ENCODE peak calls at places on chromosomes 5 and 9, in four cellular contexts. V, A, E and Z are unnamed samples.

GRCh38 chr9:137374131-137374845 is 48.7 kb downstream of the EXD3 start:
- DNase-seq in V (no peak), A (no peak), E (peak; percentile 10), Z (no peak)

GRCh38 chr9:2729721-2730120 is 12.4 kb downstream of the KCNV2 start:
- DNase-seq in V (no peak), A (no peak), E (no peak), Z (no peak)

GRCh38 chr9:136206602-136207333 is 1.8 kb upstream of the LHX3 start:
- DNase-seq in V (no peak), A (no peak), E (no peak), Z (no peak)

GRCh38 chr9:136017813-136018190 is 56.6 kb upstream of the UBAC1 start:
- DNase-seq in V (no peak), A (no peak), E (peak; percentile 12), Z (no peak)

GRCh38 chr5:125453011-125453410 is 706.6 kb upstream of the ZNF608 start:
- DNase-seq in V (no peak), A (no peak), E (no peak), Z (no peak)

GRCh38 chr5:180382926-180383325 is 29.8 kb upstream of the GFPT2 start:
- DNase-seq in V (no peak), A (no peak), E (no peak), Z (no peak)

GRCh38 chr5:43985411-43985810 is 382.4 kb downstream of the NNT start:
- DNase-seq in V (no peak), A (no peak), E (no peak), Z (no peak)

GRCh38 chr9:90658181-90658580 is 15.6 kb upstream of the DIRAS2 start:
- DNase-seq in V (no peak), A (no peak), E (no peak), Z (no peak)

GRCh38 chr9:21964925-21965385 is 29.2 kb downstream of the CDKN2A start:
- DNase-seq in V (no peak), A (no peak), E (peak; percentile 67), Z (no peak)

GRCh38 chr5:61805101-61805500 is 473.0 kb downstream of the ZSWIM6 start:
- DNase-seq in V (no peak), A (no peak), E (no peak), Z (peak; percentile 5)

GRCh38 chr5:176737001-176737745 is 73.2 kb upstream of the UNC5A start:
- DNase-seq in V (no peak), A (no peak), E (no peak), Z (no peak)

GRCh38 chr5:53616939-53617549 is 56.6 kb downstream of the NDUFS4 start:
- DNase-seq in V (no peak), A (no peak), E (no peak), Z (peak; percentile 29)

GRCh38 chr5:174589599-174589998 is 134.8 kb upstream of the MSX2 start:
- DNase-seq in V (no peak), A (no peak), E (no peak), Z (no peak)

GRCh38 chr9:93261735-93262523 is 78.0 kb downstream of the WNK2 start:
- DNase-seq in V (no peak), A (peak; percentile 36), E (no peak), Z (no peak)

GRCh38 chr5:139651863-139652787 is 4.0 kb downstream of the CXXC5 start:
- DNase-seq in V (peak; percentile 81), A (peak; percentile 87), E (peak; percentile 84), Z (peak; percentile 67)

GRCh38 chr5:135048286-135048685 is 14.3 kb upstream of the PITX1 start:
- DNase-seq in V (no peak), A (no peak), E (no peak), Z (no peak)

GRCh38 chr9:123356851-123357747 is 1.1 kb downstream of the CRB2 start:
- DNase-seq in V (no peak), A (no peak), E (no peak), Z (no peak)
- H3K4me3 ChIP-seq in V (no peak overlapping the region), A (no peak overlapping the region), E (no peak overlapping the region), Z (peak overlapping the region; percentile 34)

DNA sequence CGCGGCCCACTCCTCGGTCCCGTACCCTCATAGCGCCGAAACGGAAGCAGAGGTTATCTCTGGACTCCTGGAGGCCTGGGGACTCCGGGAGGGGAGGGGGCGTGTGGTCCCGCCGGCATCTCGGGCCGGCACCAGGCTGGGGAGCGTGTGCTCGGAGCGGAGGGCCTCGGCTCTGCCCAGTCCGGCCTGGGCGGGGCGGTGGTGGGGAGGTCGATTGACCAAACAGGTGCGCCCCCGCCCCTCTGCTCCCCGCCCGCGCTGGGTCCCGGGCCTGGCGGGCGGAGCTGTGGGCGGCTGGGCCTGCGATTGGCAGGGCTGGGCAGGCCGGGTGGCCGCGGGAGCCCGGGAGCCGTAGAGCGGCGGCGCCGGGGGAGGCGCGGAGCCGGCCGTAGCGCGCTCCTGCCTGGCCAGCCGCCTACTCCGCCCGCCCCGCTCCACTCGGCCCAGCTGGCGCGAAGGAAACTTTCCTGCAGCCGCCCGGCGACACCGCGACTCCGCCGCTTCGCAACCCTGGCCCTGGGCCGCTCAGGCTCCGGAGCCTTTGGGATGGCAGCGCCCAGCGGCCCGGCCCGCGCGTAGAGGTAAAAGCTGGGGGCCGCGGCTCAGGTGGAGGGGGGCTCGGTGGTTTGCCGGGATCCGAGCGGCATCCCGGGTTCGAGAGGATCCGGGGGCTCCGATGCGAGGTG is 52.1 kb upstream of the DAB2IP start:
- DNase-seq in V (peak; percentile 78), A (no peak), E (peak; percentile 76), Z (peak; percentile 40)
- H3K27ac ChIP-seq in V (peak overlapping the region; percentile 94), A (no peak overlapping the region), E (peak overlapping the region; percentile 89), Z (peak overlapping the region; percentile 98)

GRCh38 chr9:130810609-130811136 is 24.4 kb upstream of the ABL1 start:
- DNase-seq in V (no peak), A (no peak), E (no peak), Z (no peak)

GRCh38 chr9:130806388-130806716 is 28.7 kb upstream of the ABL1 start:
- DNase-seq in V (no peak), A (peak; percentile 19), E (no peak), Z (no peak)

GRCh38 chr9:130805510-130806387 is 29.3 kb upstream of the ABL1 start:
- DNase-seq in V (no peak), A (peak; percentile 12), E (no peak), Z (peak; percentile 30)
- H3K4me3 ChIP-seq in V (no peak overlapping the region), A (no peak overlapping the region), E (no peak overlapping the region), Z (no peak overlapping the region)

GRCh38 chr9:79801459-79801858 is 229.7 kb downstream of the TLE4 start:
- DNase-seq in V (no peak), A (no peak), E (no peak), Z (no peak)
- H3K27ac ChIP-seq in V (no peak overlapping the region), A (no peak overlapping the region), E (no peak overlapping the region), Z (no peak overlapping the region)